ENCODE peak calls at places on chromosomes 5 and 9, in seven cellular contexts. A is ovary, J is head of caudate nucleus, I is iPS-NIHi11, S is G401, U is cerebellum, T is PC-9. V is an unnamed sample.

GRCh38 chr5:67693956-67694564 is 497.5 kb upstream of the CD180 start:
- DNase-seq in U (no peak), T (no peak), A (peak), S (no peak), I (no peak), J (no peak), V (no peak)

GRCh38 chr5:90162324-90162723 is 247.2 kb downstream of the CETN3 start:
- DNase-seq in J (no peak), I (no peak), T (no peak), S (no peak), A (no peak), U (no peak), V (no peak)

GRCh38 chr5:175809531-175810121 is 61.8 kb upstream of the CPLX2 start:
- DNase-seq in A (no peak), S (peak), U (peak), J (no peak), I (no peak), T (peak), V (no peak)

GRCh38 chr9:92265159-92265558 is 28.3 kb downstream of the IARS1 start:
- DNase-seq in I (no peak), U (no peak), J (no peak), A (no peak), T (no peak), S (no peak), V (no peak)

GRCh38 chr9:113808391-113809191 is 67.5 kb upstream of the ZNF618 start:
- DNase-seq in J (no peak), U (no peak), I (no peak), S (no peak), T (no peak), A (peak), V (peak)

GRCh38 chr5:159133041-159133741 is 33.5 kb upstream of the EBF1 start:
- DNase-seq in U (peak), J (no peak), T (peak), S (peak), I (peak), A (no peak), V (no peak)

GRCh38 chr9:97985058-97985861 is 2.1 kb downstream of the ANP32B start:
- DNase-seq in U (no peak), A (no peak), I (no peak), T (no peak), J (no peak), S (peak), V (no peak)

GRCh38 chr5:11385251-11385900 is 518.9 kb downstream of the CTNND2 start:
- DNase-seq in S (peak), U (no peak), T (no peak), J (no peak), I (peak), A (no peak), V (no peak)

GRCh38 chr5:91521313-91521712 is 138.2 kb upstream of the ARRDC3 start:
- DNase-seq in T (no peak), J (no peak), S (no peak), A (no peak), U (no peak), I (no peak), V (no peak)

GRCh38 chr5:130398825-130399224 is 494.6 kb downstream of the CHSY3 start:
- DNase-seq in I (no peak), T (no peak), U (no peak), J (no peak), S (no peak), A (no peak), V (no peak)

GRCh38 chr9:105608685-105609598 is 51.0 kb downstream of the FKTN start:
- DNase-seq in J (no peak), U (peak), T (no peak), S (peak), A (no peak), I (peak), V (peak)

GRCh38 chr9:73916016-73916673 is 581.0 kb upstream of the RORB start:
- DNase-seq in S (peak), I (peak), T (no peak), A (no peak), U (no peak), J (no peak), V (no peak)

GRCh38 chr5:71905804-71906711 is 187.0 kb downstream of the CARTPT start:
- DNase-seq in S (peak), A (no peak), T (no peak), I (no peak), U (peak), J (no peak), V (no peak)

GRCh38 chr5:174935854-174936474 is 211.6 kb downstream of the MSX2 start:
- DNase-seq in A (peak), J (peak), U (peak), I (peak), T (peak), S (peak), V (no peak)

GRCh38 chr9:28774433-28775029 is 1201.2 kb upstream of the C9orf72 start:
- DNase-seq in T (no peak), A (no peak), U (peak), I (peak), S (peak), J (no peak), V (no peak)

GRCh38 chr9:86706391-86706790 is 240.9 kb downstream of the GAS1 start:
- DNase-seq in S (no peak), U (no peak), I (no peak), A (no peak), T (no peak), J (no peak), V (no peak)

GRCh38 chr5:29039994-29040393 is 2001.6 kb upstream of the CDH9 start:
- DNase-seq in U (no peak), I (no peak), A (no peak), J (no peak), T (no peak), S (no peak), V (no peak)

GRCh38 chr9:138059196-138059595 is 181.6 kb downstream of the CACNA1B start:
- DNase-seq in J (no peak), A (peak), T (no peak), U (no peak), I (no peak), S (no peak), V (no peak)

GRCh38 chr9:9032950-9033349 is 1233.4 kb upstream of the DMAC1 start:
- DNase-seq in A (no peak), T (no peak), U (no peak), S (peak), J (no peak), I (no peak), V (no peak)

GRCh38 chr5:96257904-96258303 is 175.1 kb downstream of the PCSK1 start:
- DNase-seq in J (no peak), U (no peak), T (no peak), S (no peak), A (no peak), I (no peak), V (no peak)

GRCh38 chr5:94623877-94624276 is 5.4 kb downstream of the SLF1 start:
- DNase-seq in U (no peak), J (no peak), S (no peak), A (no peak), T (no peak), I (no peak), V (no peak)

GRCh38 chr5:127040779-127041520 is 10.6 kb upstream of the MARCHF3 start:
- DNase-seq in T (no peak), I (peak), J (no peak), S (no peak), U (no peak), A (no peak), V (peak)

GRCh38 chr9:130861372-130862180 is 26.5 kb downstream of the ABL1 start:
- DNase-seq in S (no peak), T (no peak), J (no peak), U (no peak), I (no peak), A (no peak), V (no peak)

GRCh38 chr9:100601216-100601615 is 23.3 kb downstream of the CAVIN4 start:
- DNase-seq in S (peak), J (peak), T (peak), A (no peak), I (peak), U (peak), V (no peak)

GRCh38 chr5:57422993-57423392 is 59.6 kb downstream of the ACTBL2 start:
- DNase-seq in J (no peak), T (no peak), U (no peak), S (no peak), I (no peak), A (no peak), V (no peak)

GRCh38 chr9:129656795-129657390 is 8.6 kb upstream of the PRRX2 start:
- DNase-seq in A (no peak), J (no peak), I (no peak), S (no peak), T (peak), U (no peak), V (no peak)

GRCh38 chr5:1772634-1773033 is 27.0 kb downstream of the MRPL36 start:
- DNase-seq in T (no peak), A (no peak), I (no peak), U (no peak), J (no peak), S (no peak), V (no peak)

GRCh38 chr5:158121678-158122077 is 262.7 kb upstream of the CLINT1 start:
- DNase-seq in I (no peak), J (no peak), S (no peak), U (no peak), A (no peak), T (no peak), V (no peak)

GRCh38 chr9:121999556-121999955 is 93.6 kb downstream of the TTLL11 start:
- DNase-seq in I (no peak), S (no peak), T (no peak), A (no peak), J (peak), U (no peak), V (no peak)

GRCh38 chr9:130156672-130157071 is 15.5 kb upstream of the NCS1 start:
- DNase-seq in S (peak), T (no peak), A (no peak), J (peak), I (no peak), U (peak), V (no peak)

GRCh38 chr9:94719878-94720277 is 6.6 kb upstream of the AOPEP start:
- DNase-seq in S (no peak), A (no peak), J (no peak), T (peak), U (no peak), I (no peak), V (no peak)

GRCh38 chr5:38441730-38442573 is 114.5 kb downstream of the LIFR start:
- DNase-seq in S (peak), J (peak), A (peak), U (peak), T (peak), I (peak), V (no peak)

GRCh38 chr5:53890490-53890889 is 330.1 kb downstream of the NDUFS4 start:
- DNase-seq in T (no peak), A (no peak), I (no peak), S (no peak), U (no peak), J (no peak), V (no peak)

GRCh38 chr5:38725419-38725865 is 120.4 kb upstream of the OSMR start:
- DNase-seq in T (no peak), J (peak), S (peak), A (no peak), I (peak), U (peak), V (no peak)

GRCh38 chr9:27125030-27125429 is 16.0 kb downstream of the TEK start:
- DNase-seq in A (peak), T (peak), I (no peak), U (no peak), S (no peak), J (peak), V (peak)

GRCh38 chr9:131160416-131161112 is 35.2 kb downstream of the NUP214 start:
- DNase-seq in J (no peak), U (no peak), T (no peak), I (no peak), S (no peak), A (no peak), V (no peak)

GRCh38 chr5:65299841-65300240 is 181.9 kb downstream of the ADAMTS6 start:
- DNase-seq in A (no peak), U (no peak), I (no peak), T (no peak), J (no peak), S (no peak), V (no peak)

GRCh38 chr5:114448496-114448895 is 86.6 kb downstream of the KCNN2 start:
- DNase-seq in A (no peak), T (no peak), I (no peak), S (no peak), J (no peak), U (no peak), V (no peak)